ENCODE peak calls at places on chromosomes 2 and 18, in six cellular contexts. One of them, this sample, is unnamed.
A peak's percentile ranks its signal among the peaks of the same experiment; 100 is the strongest.

GRCh38 chr2:230774348-230774951 is 61.8 kb downstream of the CAB39 start:
- DNase-seq in fibroblast of lung: peak; percentile 89
- DNase-seq in sigmoid colon: no peak
- DNase-seq in transverse colon: no peak
- DNase-seq in neural progenitor cell: no peak
- DNase-seq in HepG2: no peak
- DNase-seq in this sample: peak; percentile 85

GRCh38 chr2:17313261-17313660 is 205.0 kb downstream of the RAD51AP2 start:
- DNase-seq in transverse colon: no peak
- DNase-seq in fibroblast of lung: no peak
- DNase-seq in sigmoid colon: no peak
- DNase-seq in HepG2: no peak
- DNase-seq in neural progenitor cell: no peak
- DNase-seq in this sample: no peak

GRCh38 chr2:86079981-86080911 is 25.4 kb downstream of the POLR1A start:
- DNase-seq in transverse colon: peak; percentile 91
- DNase-seq in fibroblast of lung: peak; percentile 58
- DNase-seq in neural progenitor cell: peak; percentile 81
- DNase-seq in HepG2: peak; percentile 44
- DNase-seq in sigmoid colon: peak; percentile 87
- DNase-seq in this sample: peak; percentile 71

GRCh38 chr2:28730641-28731146 is 20.9 kb upstream of the PPP1CB start:
- DNase-seq in fibroblast of lung: no peak
- DNase-seq in neural progenitor cell: no peak
- DNase-seq in sigmoid colon: no peak
- DNase-seq in HepG2: no peak
- DNase-seq in transverse colon: no peak
- DNase-seq in this sample: no peak

GRCh38 chr2:138906549-138906948 is 126.4 kb upstream of the NXPH2 start:
- DNase-seq in fibroblast of lung: no peak
- DNase-seq in transverse colon: no peak
- DNase-seq in sigmoid colon: no peak
- DNase-seq in HepG2: no peak
- DNase-seq in neural progenitor cell: no peak
- DNase-seq in this sample: no peak

GRCh38 chr2:189347540-189347939 is 93.7 kb upstream of the WDR75 start:
- DNase-seq in sigmoid colon: no peak
- DNase-seq in fibroblast of lung: peak; percentile 97
- DNase-seq in transverse colon: peak; percentile 19
- DNase-seq in neural progenitor cell: peak; percentile 3
- DNase-seq in HepG2: peak; percentile 56
- DNase-seq in this sample: peak; percentile 89

GRCh38 chr18:5066380-5066977 is 130.6 kb downstream of the AKAIN1 start:
- DNase-seq in transverse colon: peak; percentile 10
- DNase-seq in HepG2: peak; percentile 12
- DNase-seq in fibroblast of lung: no peak
- DNase-seq in neural progenitor cell: peak; percentile 51
- DNase-seq in sigmoid colon: no peak
- DNase-seq in this sample: no peak

GRCh38 chr2:73068147-73068546 is 3.4 kb downstream of the SFXN5 start:
- DNase-seq in neural progenitor cell: no peak
- DNase-seq in transverse colon: no peak
- DNase-seq in HepG2: no peak
- DNase-seq in fibroblast of lung: no peak
- DNase-seq in sigmoid colon: no peak
- DNase-seq in this sample: peak; percentile 92

GRCh38 chr2:39059366-39059952 is 61.4 kb downstream of the SOS1 start:
- DNase-seq in fibroblast of lung: peak; percentile 35
- DNase-seq in HepG2: peak; percentile 62
- DNase-seq in sigmoid colon: no peak
- DNase-seq in neural progenitor cell: peak; percentile 67
- DNase-seq in transverse colon: no peak
- DNase-seq in this sample: peak; percentile 64

GRCh38 chr2:212735648-212736047 is 197.0 kb upstream of the ERBB4 start:
- DNase-seq in neural progenitor cell: no peak
- DNase-seq in fibroblast of lung: no peak
- DNase-seq in HepG2: no peak
- DNase-seq in sigmoid colon: no peak
- DNase-seq in transverse colon: no peak
- DNase-seq in this sample: peak; percentile 35

GRCh38 chr2:224954980-224955379 is 87.3 kb downstream of the DOCK10 start:
- DNase-seq in sigmoid colon: no peak
- DNase-seq in fibroblast of lung: no peak
- DNase-seq in HepG2: no peak
- DNase-seq in transverse colon: no peak
- DNase-seq in neural progenitor cell: no peak
- DNase-seq in this sample: no peak

GRCh38 chr2:235500761-235501662 is 7.2 kb downstream of the AGAP1 start:
- DNase-seq in sigmoid colon: no peak
- DNase-seq in fibroblast of lung: peak; percentile 72
- DNase-seq in transverse colon: no peak
- DNase-seq in neural progenitor cell: peak; percentile 32
- DNase-seq in HepG2: no peak
- DNase-seq in this sample: peak; percentile 54

GRCh38 chr2:229282758-229283546 is 11.9 kb upstream of the PID1 start:
- DNase-seq in neural progenitor cell: no peak
- DNase-seq in HepG2: no peak
- DNase-seq in fibroblast of lung: peak; percentile 92
- DNase-seq in sigmoid colon: peak; percentile 91
- DNase-seq in transverse colon: peak; percentile 23
- DNase-seq in this sample: peak; percentile 92

GRCh38 chr18:7886436-7886835 is 319.3 kb downstream of the PTPRM start:
- DNase-seq in HepG2: no peak
- DNase-seq in transverse colon: no peak
- DNase-seq in sigmoid colon: no peak
- DNase-seq in neural progenitor cell: no peak
- DNase-seq in fibroblast of lung: no peak
- DNase-seq in this sample: no peak
- H3K4me3 ChIP-seq in HepG2: no peak overlapping the region
- H3K4me3 ChIP-seq in transverse colon: no peak overlapping the region
- H3K4me3 ChIP-seq in sigmoid colon: no peak overlapping the region
- H3K4me3 ChIP-seq in neural progenitor cell: no peak overlapping the region
- H3K4me3 ChIP-seq in fibroblast of lung: no peak overlapping the region
- H3K4me3 ChIP-seq in this sample: no peak overlapping the region

GRCh38 chr2:172106128-172106961 is 3.6 kb upstream of the DLX2 start:
- DNase-seq in HepG2: peak; percentile 59
- DNase-seq in fibroblast of lung: peak; percentile 32
- DNase-seq in sigmoid colon: no peak
- DNase-seq in neural progenitor cell: peak; percentile 82
- DNase-seq in transverse colon: no peak
- DNase-seq in this sample: peak; percentile 50
- TF ChIP-seq CTCF in HepG2: peak; percentile 95
- TF ChIP-seq CTCF in fibroblast of lung: peak; percentile 40
- TF ChIP-seq CTCF in sigmoid colon: no peak
- TF ChIP-seq CTCF in neural progenitor cell: peak; percentile 51
- TF ChIP-seq CTCF in transverse colon: peak; percentile 10
- TF ChIP-seq CTCF in this sample: peak; percentile 40

GRCh38 chr2:197240018-197240712 is 70.4 kb downstream of the ANKRD44 start:
- DNase-seq in sigmoid colon: no peak
- DNase-seq in fibroblast of lung: no peak
- DNase-seq in HepG2: no peak
- DNase-seq in neural progenitor cell: no peak
- DNase-seq in transverse colon: no peak
- DNase-seq in this sample: no peak
- H3K4me3 ChIP-seq in sigmoid colon: no peak overlapping the region
- H3K4me3 ChIP-seq in fibroblast of lung: no peak overlapping the region
- H3K4me3 ChIP-seq in HepG2: no peak overlapping the region
- H3K4me3 ChIP-seq in neural progenitor cell: no peak overlapping the region
- H3K4me3 ChIP-seq in transverse colon: peak overlapping the region; percentile 9
- H3K4me3 ChIP-seq in this sample: no peak overlapping the region

DNA sequence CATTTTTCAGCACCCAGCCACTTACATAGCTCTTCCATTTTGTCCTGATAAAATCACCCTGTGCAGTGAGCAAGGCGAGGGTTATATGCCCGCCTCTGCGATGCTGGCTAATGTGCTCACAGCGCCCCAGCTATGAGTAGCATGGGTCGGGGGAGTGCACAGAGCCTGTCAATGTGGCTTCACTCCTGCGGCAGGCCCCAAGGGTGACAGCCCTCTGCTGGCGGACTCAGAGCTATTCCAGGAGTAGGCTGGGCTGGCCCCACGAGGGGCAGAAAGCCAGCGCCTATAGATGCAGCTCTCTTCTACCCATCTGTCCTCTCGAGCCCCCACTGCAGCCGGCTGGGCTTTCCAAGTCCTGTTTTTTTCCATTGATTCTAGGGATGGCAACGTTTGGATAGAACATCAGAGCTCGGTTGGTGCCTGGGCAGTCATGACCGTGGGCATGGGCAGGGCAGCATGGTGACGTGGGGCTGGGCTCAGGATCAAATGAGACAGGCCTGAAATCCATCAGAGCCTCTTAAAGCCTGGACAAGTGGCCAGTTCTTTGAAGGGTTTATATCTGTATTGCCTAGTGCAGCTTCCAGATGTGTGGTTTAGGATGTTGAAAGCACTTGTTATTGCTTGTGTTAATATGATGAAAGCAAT is 134.7 kb downstream of the MCFD2 start:
- DNase-seq in transverse colon: peak; percentile 33
- DNase-seq in fibroblast of lung: peak; percentile 57
- DNase-seq in HepG2: peak; percentile 80
- DNase-seq in sigmoid colon: peak; percentile 91
- DNase-seq in neural progenitor cell: peak; percentile 73
- DNase-seq in this sample: no peak
- TF ChIP-seq CTCF in transverse colon: no peak
- TF ChIP-seq CTCF in fibroblast of lung: no peak
- TF ChIP-seq CTCF in HepG2: peak; percentile 87
- TF ChIP-seq CTCF in sigmoid colon: no peak
- TF ChIP-seq CTCF in neural progenitor cell: peak; percentile 47
- TF ChIP-seq CTCF in this sample: no peak

GRCh38 chr18:7011142-7011541 is 106.5 kb downstream of the LAMA1 start:
- DNase-seq in HepG2: no peak
- DNase-seq in transverse colon: no peak
- DNase-seq in fibroblast of lung: no peak
- DNase-seq in sigmoid colon: no peak
- DNase-seq in neural progenitor cell: no peak
- DNase-seq in this sample: no peak
- H3K4me3 ChIP-seq in HepG2: no peak overlapping the region
- H3K4me3 ChIP-seq in transverse colon: no peak overlapping the region
- H3K4me3 ChIP-seq in fibroblast of lung: no peak overlapping the region
- H3K4me3 ChIP-seq in sigmoid colon: peak overlapping the region; percentile 7
- H3K4me3 ChIP-seq in neural progenitor cell: no peak overlapping the region
- H3K4me3 ChIP-seq in this sample: peak overlapping the region; percentile 19

GRCh38 chr2:46461716-46462171 is 17.6 kb upstream of the TMEM247 start:
- DNase-seq in fibroblast of lung: no peak
- DNase-seq in neural progenitor cell: no peak
- DNase-seq in transverse colon: no peak
- DNase-seq in sigmoid colon: no peak
- DNase-seq in HepG2: no peak
- DNase-seq in this sample: peak; percentile 53
- TF ChIP-seq CTCF in fibroblast of lung: no peak
- TF ChIP-seq CTCF in neural progenitor cell: no peak
- TF ChIP-seq CTCF in transverse colon: no peak
- TF ChIP-seq CTCF in sigmoid colon: no peak
- TF ChIP-seq CTCF in HepG2: no peak
- TF ChIP-seq CTCF in this sample: no peak

GRCh38 chr2:54635554-54636152 is 87.8 kb upstream of the EML6 start:
- DNase-seq in HepG2: no peak
- DNase-seq in fibroblast of lung: peak; percentile 72
- DNase-seq in transverse colon: no peak
- DNase-seq in sigmoid colon: no peak
- DNase-seq in neural progenitor cell: no peak
- DNase-seq in this sample: no peak

GRCh38 chr2:54631755-54632154 is 91.7 kb upstream of the EML6 start:
- DNase-seq in fibroblast of lung: no peak
- DNase-seq in neural progenitor cell: no peak
- DNase-seq in transverse colon: no peak
- DNase-seq in sigmoid colon: no peak
- DNase-seq in HepG2: no peak
- DNase-seq in this sample: no peak

GRCh38 chr2:54632733-54633692 is 90.4 kb upstream of the EML6 start:
- DNase-seq in neural progenitor cell: no peak
- DNase-seq in transverse colon: no peak
- DNase-seq in fibroblast of lung: peak; percentile 89
- DNase-seq in HepG2: no peak
- DNase-seq in sigmoid colon: no peak
- DNase-seq in this sample: peak; percentile 49

GRCh38 chr2:54634564-54635511 is 88.6 kb upstream of the EML6 start:
- DNase-seq in HepG2: no peak
- DNase-seq in fibroblast of lung: peak; percentile 72
- DNase-seq in sigmoid colon: peak; percentile 84
- DNase-seq in neural progenitor cell: no peak
- DNase-seq in transverse colon: peak; percentile 22
- DNase-seq in this sample: peak; percentile 83

DNA sequence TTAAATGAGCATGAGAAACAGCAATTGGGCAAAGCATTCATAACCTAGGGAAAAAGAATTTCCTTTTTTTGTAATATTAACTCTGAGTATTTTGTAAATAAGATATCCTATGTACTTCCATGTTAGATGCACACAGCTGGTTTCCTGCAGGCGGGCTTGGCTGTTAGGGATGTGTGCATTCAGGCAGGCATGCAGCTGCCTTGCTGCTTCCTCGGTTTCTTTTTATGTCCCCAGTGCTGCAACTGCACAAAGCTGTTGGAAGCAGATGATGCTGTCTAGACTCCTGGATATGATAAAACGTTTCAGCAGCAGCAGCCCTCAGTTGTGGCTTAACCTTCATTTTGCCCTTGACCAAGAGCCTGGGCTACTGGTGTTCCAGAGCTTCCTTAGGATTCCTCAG is 89.5 kb upstream of the EML6 start:
- DNase-seq in sigmoid colon: no peak
- DNase-seq in neural progenitor cell: no peak
- DNase-seq in HepG2: no peak
- DNase-seq in transverse colon: no peak
- DNase-seq in fibroblast of lung: no peak
- DNase-seq in this sample: no peak
- H3K4me3 ChIP-seq in sigmoid colon: no peak overlapping the region
- H3K4me3 ChIP-seq in neural progenitor cell: no peak overlapping the region
- H3K4me3 ChIP-seq in HepG2: no peak overlapping the region
- H3K4me3 ChIP-seq in transverse colon: no peak overlapping the region
- H3K4me3 ChIP-seq in fibroblast of lung: no peak overlapping the region
- H3K4me3 ChIP-seq in this sample: no peak overlapping the region